ENCODE peak calls at places on chromosomes 4 and X, in four cellular contexts. Y, L, H and K are unnamed samples.

GRCh38 chr4:11632488-11632887 is 203.8 kb upstream of the HS3ST1 start:
- DNase-seq in Y (no peak), L (no peak), H (peak), K (no peak)

GRCh38 chr4:790466-790820 is 35.5 kb downstream of the CPLX1 start:
- DNase-seq in Y (no peak), L (no peak), H (no peak), K (no peak)

GRCh38 chrX:118215346-118215745 is 98.7 kb upstream of the KLHL13 start:
- DNase-seq in Y (no peak), L (no peak), H (peak), K (no peak)

GRCh38 chr4:118997601-118998000 is 108.9 kb downstream of the SYNPO2 start:
- DNase-seq in Y (peak), L (no peak), H (no peak), K (no peak)

GRCh38 chr4:190020790-190021717 is 6.0 kb downstream of the FRG2 start:
- DNase-seq in Y (peak), L (no peak), H (peak), K (no peak)

GRCh38 chr4:151934766-151935165 is 174.0 kb upstream of the GATB start:
- DNase-seq in Y (no peak), L (no peak), H (no peak), K (no peak)

GRCh38 chr4:151260526-151260925 is 16.4 kb upstream of the PRSS48 start:
- DNase-seq in Y (no peak), L (no peak), H (peak), K (no peak)

GRCh38 chr4:41661447-41662076 is 87.0 kb downstream of the PHOX2B start:
- DNase-seq in Y (peak), L (peak), H (peak), K (peak)

GRCh38 chr4:139761461-139761860 is 95.8 kb downstream of the MGST2 start:
- DNase-seq in Y (peak), L (no peak), H (peak), K (no peak)

GRCh38 chrX:30680618-30681017 is 27.4 kb downstream of the GK start:
- DNase-seq in Y (no peak), L (no peak), H (no peak), K (no peak)

GRCh38 chr4:52253025-52253424 is 201.9 kb downstream of the SPATA18 start:
- DNase-seq in Y (no peak), L (no peak), H (no peak), K (no peak)

GRCh38 chrX:17032351-17032750 is 85.9 kb downstream of the REPS2 start:
- DNase-seq in Y (peak), L (no peak), H (peak), K (no peak)

GRCh38 chr4:77078401-77078800 is 2.6 kb upstream of the CCNI start:
- DNase-seq in Y (no peak), L (no peak), H (no peak), K (no peak)

GRCh38 chr4:30835044-30835443 is 114.9 kb downstream of the PCDH7 start:
- DNase-seq in Y (no peak), L (no peak), H (no peak), K (no peak)

GRCh38 chr4:94939791-94940530 is 182.2 kb downstream of the BMPR1B start:
- DNase-seq in Y (peak), L (no peak), H (peak), K (no peak)

GRCh38 chr4:139955600-139955999 is 198.4 kb downstream of the MAML3 start:
- DNase-seq in Y (no peak), L (no peak), H (no peak), K (no peak)

GRCh38 chr4:18524667-18525066 is 503.1 kb upstream of the LCORL start:
- DNase-seq in Y (no peak), L (no peak), H (no peak), K (no peak)

GRCh38 chrX:54357414-54358377 is at the start of gene WNK3:
- DNase-seq in Y (peak), L (peak), H (peak), K (no peak)

GRCh38 chrX:22629105-22629725 is 356.5 kb downstream of the CBLL2 start:
- DNase-seq in Y (peak), L (no peak), H (peak), K (no peak)

GRCh38 chr4:109952612-109953011 is 39.9 kb downstream of the EGF start:
- DNase-seq in Y (no peak), L (no peak), H (no peak), K (no peak)

GRCh38 chrX:42485621-42486020 is 292.3 kb downstream of the PPP1R2C start:
- DNase-seq in Y (no peak), L (no peak), H (no peak), K (no peak)

GRCh38 chr4:147822128-147822527 is 90.2 kb downstream of the ARHGAP10 start:
- DNase-seq in Y (peak), L (peak), H (no peak), K (no peak)

GRCh38 chr4:168480991-168481588 is 798 bp upstream of the DDX60L start:
- DNase-seq in Y (peak), L (peak), H (peak), K (no peak)

GRCh38 chrX:35115205-35115604 is 172.6 kb downstream of the FAM47B start:
- DNase-seq in Y (peak), L (no peak), H (no peak), K (no peak)

GRCh38 chrX:13001961-13002671 is 27.2 kb downstream of the TMSB4X start:
- DNase-seq in Y (no peak), L (no peak), H (peak), K (no peak)
- H3K4me3 ChIP-seq in Y (no peak), L (no peak), H (peak), K (no peak)

GRCh38 chrX:145825896-145826295 is 8.3 kb downstream of the SLITRK2 start:
- DNase-seq in Y (peak), L (no peak), H (peak), K (no peak)
- TF ChIP-seq CTCF in Y (no peak), L (no peak), H (peak), K (no peak)

GRCh38 chrX:2710496-2710895 is 19.4 kb downstream of the CD99 start:
- DNase-seq in Y (peak), L (no peak), H (peak), K (no peak)

GRCh38 chrX:2710041-2710471 is 19.0 kb downstream of the CD99 start:
- DNase-seq in Y (peak), L (no peak), H (peak), K (no peak)

GRCh38 chrX:2707334-2707760 is 16.3 kb downstream of the CD99 start:
- DNase-seq in Y (peak), L (peak), H (peak), K (peak)

GRCh38 chrX:2708601-2709200 is 17.6 kb downstream of the CD99 start:
- DNase-seq in Y (no peak), L (no peak), H (no peak), K (no peak)

DNA sequence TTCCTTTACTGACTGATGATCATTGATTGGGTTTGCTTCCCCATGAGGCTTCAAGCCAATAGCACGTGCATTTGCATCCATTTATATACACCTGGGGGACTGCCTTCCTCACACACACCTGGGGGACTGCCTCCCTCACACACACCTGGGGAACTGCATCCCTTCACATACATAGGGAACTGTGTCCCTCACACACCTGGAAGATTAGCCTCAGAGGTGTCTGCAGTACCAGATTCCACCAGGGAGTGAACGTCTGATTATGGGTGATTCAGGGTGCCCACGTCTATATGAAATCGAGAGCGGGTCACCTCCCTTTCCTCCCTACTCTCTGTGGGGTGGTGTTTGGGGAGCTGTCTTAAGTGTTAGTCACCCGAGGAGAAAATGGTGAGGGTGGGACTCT is 16.9 kb downstream of the CD99 start:
- DNase-seq in Y (no peak), L (no peak), H (peak), K (no peak)
- H3K4me3 ChIP-seq in Y (no peak), L (no peak), H (no peak), K (no peak)

GRCh38 chr4:23779422-23779821 is 110.4 kb downstream of the PPARGC1A start:
- DNase-seq in Y (no peak), L (no peak), H (no peak), K (no peak)

GRCh38 chr4:23773884-23774636 is 115.8 kb downstream of the PPARGC1A start:
- DNase-seq in Y (no peak), L (no peak), H (no peak), K (no peak)

GRCh38 chr4:23779839-23780238 is 110.0 kb downstream of the PPARGC1A start:
- DNase-seq in Y (no peak), L (no peak), H (no peak), K (no peak)

GRCh38 chr4:23774932-23775331 is 114.9 kb downstream of the PPARGC1A start:
- DNase-seq in Y (no peak), L (no peak), H (no peak), K (no peak)

GRCh38 chr4:23775694-23776093 is 114.2 kb downstream of the PPARGC1A start:
- DNase-seq in Y (no peak), L (no peak), H (peak), K (no peak)
- TF ChIP-seq CTCF in Y (no peak), L (no peak), H (peak), K (no peak)

GRCh38 chr4:185805979-185806378 is 6.0 kb downstream of the SORBS2 start:
- DNase-seq in Y (no peak), L (no peak), H (no peak), K (no peak)

GRCh38 chr4:185809517-185810071 is 2.4 kb downstream of the SORBS2 start:
- DNase-seq in Y (no peak), L (no peak), H (no peak), K (no peak)

GRCh38 chr4:185811509-185812364 is at the start of gene SORBS2:
- DNase-seq in Y (peak), L (peak), H (peak), K (peak)

GRCh38 chr4:185813133-185813532 is 1.1 kb upstream of the SORBS2 start:
- DNase-seq in Y (no peak), L (no peak), H (no peak), K (no peak)

GRCh38 chr4:185810746-185811508 is 1.1 kb downstream of the SORBS2 start:
- DNase-seq in Y (no peak), L (no peak), H (peak), K (no peak)
- H3K4me3 ChIP-seq in Y (peak), L (peak), H (peak), K (peak)

DNA sequence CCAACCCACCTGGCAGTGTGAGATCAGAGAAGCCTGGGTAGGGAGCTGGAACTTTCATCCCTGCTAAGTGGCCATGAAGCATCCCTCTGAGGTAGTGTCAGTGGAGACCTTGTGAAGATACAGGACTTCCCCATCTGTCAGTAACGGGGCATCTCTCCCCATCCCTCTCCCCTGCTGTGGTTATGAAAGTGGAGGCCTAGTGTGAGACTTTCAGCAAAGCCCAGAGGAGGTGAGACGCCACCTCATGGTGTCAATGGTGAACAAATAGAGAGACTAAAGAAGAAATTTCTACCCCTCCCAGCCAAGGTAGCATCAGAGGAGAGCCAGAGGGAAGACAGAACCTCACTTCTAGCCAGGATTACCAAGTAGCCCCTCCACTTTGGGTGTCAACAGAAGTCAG is 150.2 kb downstream of the VEGFC start:
- DNase-seq in Y (no peak), L (no peak), H (no peak), K (no peak)
- TF ChIP-seq CTCF in Y (no peak), L (no peak), H (no peak), K (peak)

GRCh38 chrX:15600745-15601144 is at the start of gene ACE2:
- DNase-seq in Y (no peak), L (peak), H (no peak), K (no peak)
- H3K4me3 ChIP-seq in Y (no peak), L (no peak), H (no peak), K (no peak)

GRCh38 chr4:16197842-16198241 is 28.4 kb downstream of the TAPT1 start:
- DNase-seq in Y (no peak), L (no peak), H (no peak), K (no peak)

GRCh38 chr4:16198271-16198670 is 28.0 kb downstream of the TAPT1 start:
- DNase-seq in Y (no peak), L (no peak), H (no peak), K (no peak)

GRCh38 chr4:16196482-16197393 is 29.5 kb downstream of the TAPT1 start:
- DNase-seq in Y (peak), L (peak), H (peak), K (no peak)

GRCh38 chr4:16202598-16202997 is 23.7 kb downstream of the TAPT1 start:
- DNase-seq in Y (no peak), L (no peak), H (no peak), K (no peak)

DNA sequence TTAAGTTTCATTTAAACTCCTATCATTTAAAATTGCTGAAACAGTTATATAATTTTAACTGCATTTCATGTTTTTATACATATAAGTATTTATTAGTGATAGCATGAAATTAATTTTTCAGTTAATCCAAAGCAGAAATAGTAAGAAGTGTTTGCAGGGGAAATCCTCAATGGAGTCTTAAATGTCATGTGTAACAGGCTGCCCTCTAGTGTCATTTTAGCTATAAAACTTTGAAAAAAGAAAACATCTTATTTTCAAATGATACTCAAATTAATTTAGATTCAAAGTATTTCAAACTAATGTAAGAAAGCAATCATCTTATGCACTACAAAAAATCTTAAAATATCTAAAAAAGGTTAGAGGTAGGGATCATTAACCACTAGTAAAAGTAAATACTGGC is 27.1 kb downstream of the TAPT1 start:
- DNase-seq in Y (peak), L (no peak), H (peak), K (no peak)
- TF ChIP-seq CTCF in Y (no peak), L (peak), H (peak), K (peak)